ENCODE peak calls at places on chromosomes 6 and 20, in seven cellular contexts. One of them, this sample, is unnamed.

GRCh38 chr6:141326426-141326825 is 806.3 kb upstream of the GJE1 start:
- DNase-seq in GM12878: no peak
- DNase-seq in Panc1: peak; percentile 97
- DNase-seq in SK-N-SH: no peak
- DNase-seq in HepG2: peak; percentile 62
- DNase-seq in K562: no peak
- DNase-seq in H1: no peak
- DNase-seq in this sample: peak; percentile 98

GRCh38 chr6:37354526-37355384 is 972 bp downstream of the RNF8 start:
- DNase-seq in SK-N-SH: peak; percentile 80
- DNase-seq in GM12878: no peak
- DNase-seq in Panc1: no peak
- DNase-seq in HepG2: no peak
- DNase-seq in K562: peak; percentile 83
- DNase-seq in H1: no peak
- DNase-seq in this sample: no peak

GRCh38 chr6:21953831-21954801 is 342.7 kb downstream of the PRL start:
- DNase-seq in SK-N-SH: peak; percentile 66
- DNase-seq in Panc1: no peak
- DNase-seq in GM12878: no peak
- DNase-seq in K562: peak; percentile 17
- DNase-seq in HepG2: peak; percentile 15
- DNase-seq in H1: no peak
- DNase-seq in this sample: no peak

GRCh38 chr6:27451660-27452390 is 21.1 kb downstream of the ZNF184 start:
- DNase-seq in GM12878: no peak
- DNase-seq in K562: no peak
- DNase-seq in HepG2: no peak
- DNase-seq in Panc1: no peak
- DNase-seq in SK-N-SH: no peak
- DNase-seq in H1: no peak
- DNase-seq in this sample: no peak

GRCh38 chr6:128239146-128239545 is 281.3 kb downstream of the PTPRK start:
- DNase-seq in Panc1: no peak
- DNase-seq in K562: no peak
- DNase-seq in SK-N-SH: no peak
- DNase-seq in H1: no peak
- DNase-seq in HepG2: no peak
- DNase-seq in GM12878: no peak
- DNase-seq in this sample: no peak

GRCh38 chr6:8084586-8084985 is 17.8 kb downstream of the EEF1E1 start:
- DNase-seq in SK-N-SH: no peak
- DNase-seq in H1: no peak
- DNase-seq in GM12878: no peak
- DNase-seq in K562: no peak
- DNase-seq in HepG2: peak; percentile 42
- DNase-seq in Panc1: no peak
- DNase-seq in this sample: no peak

GRCh38 chr6:28771401-28772267 is 152.2 kb downstream of the TRIM27 start:
- DNase-seq in GM12878: no peak
- DNase-seq in HepG2: no peak
- DNase-seq in SK-N-SH: no peak
- DNase-seq in H1: no peak
- DNase-seq in Panc1: no peak
- DNase-seq in K562: peak; percentile 61
- DNase-seq in this sample: no peak

GRCh38 chr6:71197267-71197666 is 91.3 kb upstream of the OGFRL1 start:
- DNase-seq in Panc1: no peak
- DNase-seq in SK-N-SH: no peak
- DNase-seq in GM12878: no peak
- DNase-seq in HepG2: no peak
- DNase-seq in K562: no peak
- DNase-seq in H1: no peak
- DNase-seq in this sample: no peak

GRCh38 chr6:40349092-40349491 is 238.1 kb downstream of the LRFN2 start:
- DNase-seq in GM12878: no peak
- DNase-seq in SK-N-SH: no peak
- DNase-seq in K562: no peak
- DNase-seq in Panc1: no peak
- DNase-seq in H1: no peak
- DNase-seq in HepG2: no peak
- DNase-seq in this sample: no peak

GRCh38 chr20:44038681-44039123 is 124.0 kb downstream of the TOX2 start:
- DNase-seq in HepG2: no peak
- DNase-seq in GM12878: no peak
- DNase-seq in SK-N-SH: peak; percentile 72
- DNase-seq in K562: no peak
- DNase-seq in H1: no peak
- DNase-seq in Panc1: no peak
- DNase-seq in this sample: no peak

GRCh38 chr6:44257007-44257752 is at the start of gene SLC35B2:
- DNase-seq in GM12878: no peak
- DNase-seq in Panc1: no peak
- DNase-seq in HepG2: peak; percentile 88
- DNase-seq in SK-N-SH: peak; percentile 95
- DNase-seq in K562: peak; percentile 93
- DNase-seq in H1: no peak
- DNase-seq in this sample: no peak

GRCh38 chr20:59154317-59155013 is 9.2 kb upstream of the ZNF831 start:
- DNase-seq in HepG2: no peak
- DNase-seq in SK-N-SH: no peak
- DNase-seq in H1: no peak
- DNase-seq in K562: no peak
- DNase-seq in GM12878: no peak
- DNase-seq in Panc1: no peak
- DNase-seq in this sample: no peak

GRCh38 chr20:44732327-44732726 is 13.3 kb upstream of the KCNK15 start:
- DNase-seq in K562: no peak
- DNase-seq in HepG2: no peak
- DNase-seq in Panc1: no peak
- DNase-seq in GM12878: no peak
- DNase-seq in SK-N-SH: no peak
- DNase-seq in H1: no peak
- DNase-seq in this sample: no peak

DNA sequence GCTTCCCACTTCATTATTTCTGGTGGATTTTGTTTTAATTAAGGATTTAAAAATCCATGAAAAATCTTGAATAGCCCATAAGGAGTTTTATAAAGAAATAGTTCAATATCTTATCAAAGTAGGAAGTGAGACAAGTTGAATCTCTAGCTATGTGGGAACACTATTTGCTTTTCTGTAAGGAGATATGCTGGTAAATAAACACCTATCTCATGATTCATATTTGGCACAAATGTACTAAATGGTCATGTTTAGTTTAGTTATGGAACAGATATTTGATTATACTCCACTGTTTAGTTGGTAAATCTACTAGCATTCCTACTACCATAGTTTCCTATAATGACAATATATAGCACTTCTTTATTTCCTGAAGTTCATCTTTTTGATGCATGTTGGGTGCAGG is 239.9 kb upstream of the CEP162 start:
- DNase-seq in K562: no peak
- DNase-seq in HepG2: no peak
- DNase-seq in SK-N-SH: no peak
- DNase-seq in H1: no peak
- DNase-seq in Panc1: no peak
- DNase-seq in GM12878: no peak
- DNase-seq in this sample: no peak
- TF ChIP-seq SIN3A in K562: no peak
- TF ChIP-seq SIN3A in HepG2: no peak
- TF ChIP-seq SIN3A in SK-N-SH: no peak
- TF ChIP-seq SIN3A in H1: no peak
- TF ChIP-seq SIN3A in Panc1: no peak
- TF ChIP-seq SIN3A in GM12878: no peak
- TF ChIP-seq SIN3A in this sample: no peak

DNA sequence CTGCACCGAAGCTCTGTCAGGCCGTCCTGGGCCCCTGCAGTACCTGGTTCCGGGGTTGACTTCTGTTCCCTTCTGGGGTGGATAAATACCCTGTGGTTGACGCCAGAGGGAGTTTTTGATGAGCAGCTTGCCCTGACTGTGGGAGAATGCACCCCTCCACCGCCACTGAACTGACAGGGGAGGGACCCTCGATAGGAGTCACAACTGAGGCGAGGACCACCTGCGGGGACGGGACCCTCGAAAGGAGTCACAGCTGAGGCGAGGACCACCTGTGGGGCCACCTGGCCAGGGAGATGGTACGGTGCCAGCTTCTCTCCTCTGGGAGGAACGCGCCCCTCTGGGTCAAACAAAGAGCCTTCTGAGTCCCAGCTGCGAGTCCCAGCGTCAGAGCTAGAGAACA is 100.1 kb upstream of the FRMD1 start:
- DNase-seq in SK-N-SH: no peak
- DNase-seq in HepG2: no peak
- DNase-seq in Panc1: no peak
- DNase-seq in K562: no peak
- DNase-seq in H1: no peak
- DNase-seq in GM12878: no peak
- DNase-seq in this sample: no peak
- TF ChIP-seq SIN3A in SK-N-SH: no peak
- TF ChIP-seq SIN3A in HepG2: no peak
- TF ChIP-seq SIN3A in Panc1: no peak
- TF ChIP-seq SIN3A in K562: no peak
- TF ChIP-seq SIN3A in H1: no peak
- TF ChIP-seq SIN3A in GM12878: no peak
- TF ChIP-seq SIN3A in this sample: no peak

GRCh38 chr20:41167118-41167470 is 29.8 kb downstream of the PLCG1 start:
- DNase-seq in K562: no peak
- DNase-seq in SK-N-SH: no peak
- DNase-seq in HepG2: no peak
- DNase-seq in GM12878: no peak
- DNase-seq in H1: no peak
- DNase-seq in Panc1: no peak
- DNase-seq in this sample: no peak

GRCh38 chr20:41168281-41169183 is 31.2 kb downstream of the PLCG1 start:
- DNase-seq in Panc1: no peak
- DNase-seq in GM12878: no peak
- DNase-seq in SK-N-SH: no peak
- DNase-seq in H1: no peak
- DNase-seq in HepG2: no peak
- DNase-seq in K562: no peak
- DNase-seq in this sample: no peak

GRCh38 chr20:41169184-41169690 is 31.9 kb downstream of the PLCG1 start:
- DNase-seq in Panc1: no peak
- DNase-seq in GM12878: no peak
- DNase-seq in SK-N-SH: no peak
- DNase-seq in HepG2: no peak
- DNase-seq in K562: no peak
- DNase-seq in H1: no peak
- DNase-seq in this sample: no peak

GRCh38 chr20:41166201-41167117 is 29.1 kb downstream of the PLCG1 start:
- DNase-seq in Panc1: no peak
- DNase-seq in K562: no peak
- DNase-seq in H1: no peak
- DNase-seq in GM12878: no peak
- DNase-seq in HepG2: no peak
- DNase-seq in SK-N-SH: no peak
- DNase-seq in this sample: no peak

GRCh38 chr20:41167481-41168253 is 30.3 kb downstream of the PLCG1 start:
- DNase-seq in H1: no peak
- DNase-seq in K562: no peak
- DNase-seq in SK-N-SH: no peak
- DNase-seq in HepG2: no peak
- DNase-seq in GM12878: no peak
- DNase-seq in Panc1: no peak
- DNase-seq in this sample: no peak
- TF ChIP-seq SIN3A in H1: no peak
- TF ChIP-seq SIN3A in K562: no peak
- TF ChIP-seq SIN3A in SK-N-SH: no peak
- TF ChIP-seq SIN3A in HepG2: no peak
- TF ChIP-seq SIN3A in GM12878: no peak
- TF ChIP-seq SIN3A in Panc1: no peak
- TF ChIP-seq SIN3A in this sample: no peak

GRCh38 chr6:3307436-3307835 is 48.7 kb downstream of the PSMG4 start:
- DNase-seq in Panc1: no peak
- DNase-seq in H1: no peak
- DNase-seq in K562: no peak
- DNase-seq in HepG2: no peak
- DNase-seq in SK-N-SH: no peak
- DNase-seq in GM12878: no peak
- DNase-seq in this sample: no peak

GRCh38 chr6:3304500-3305215 is 45.9 kb downstream of the PSMG4 start:
- DNase-seq in HepG2: no peak
- DNase-seq in GM12878: no peak
- DNase-seq in K562: peak; percentile 36
- DNase-seq in SK-N-SH: no peak
- DNase-seq in Panc1: no peak
- DNase-seq in H1: no peak
- DNase-seq in this sample: no peak

GRCh38 chr6:3305216-3305565 is 46.4 kb downstream of the PSMG4 start:
- DNase-seq in GM12878: no peak
- DNase-seq in K562: no peak
- DNase-seq in H1: no peak
- DNase-seq in Panc1: no peak
- DNase-seq in SK-N-SH: no peak
- DNase-seq in HepG2: no peak
- DNase-seq in this sample: no peak

GRCh38 chr6:3306848-3307247 is 48.1 kb downstream of the PSMG4 start:
- DNase-seq in H1: no peak
- DNase-seq in K562: no peak
- DNase-seq in SK-N-SH: peak; percentile 51
- DNase-seq in GM12878: no peak
- DNase-seq in HepG2: no peak
- DNase-seq in Panc1: no peak
- DNase-seq in this sample: no peak

DNA sequence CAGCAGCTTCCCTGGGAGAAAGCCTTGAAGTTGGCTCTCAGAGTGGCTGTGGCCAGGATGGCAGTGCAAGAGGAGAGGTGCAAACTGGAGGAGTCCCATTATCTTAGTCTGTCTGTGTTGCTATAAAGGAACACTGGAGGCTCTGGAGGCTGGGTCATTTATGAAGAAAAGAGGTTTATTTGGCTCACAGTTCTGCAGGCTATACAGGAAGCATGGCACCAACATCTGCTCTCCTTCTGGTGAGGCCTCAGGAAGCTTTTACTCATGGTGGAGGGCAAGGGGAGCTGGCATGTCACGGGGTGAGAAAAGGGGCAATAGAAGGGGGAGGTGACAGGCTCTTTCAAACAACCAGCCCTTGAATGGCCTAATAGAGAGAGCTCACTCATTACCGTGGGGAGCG is 47.1 kb downstream of the PSMG4 start:
- DNase-seq in HepG2: no peak
- DNase-seq in Panc1: no peak
- DNase-seq in K562: no peak
- DNase-seq in H1: no peak
- DNase-seq in SK-N-SH: no peak
- DNase-seq in GM12878: no peak
- DNase-seq in this sample: no peak
- TF ChIP-seq SIN3A in HepG2: no peak
- TF ChIP-seq SIN3A in Panc1: no peak
- TF ChIP-seq SIN3A in K562: no peak
- TF ChIP-seq SIN3A in H1: no peak
- TF ChIP-seq SIN3A in SK-N-SH: no peak
- TF ChIP-seq SIN3A in GM12878: no peak
- TF ChIP-seq SIN3A in this sample: no peak

This sample was measured in HCT116.